ENCODE peak calls at places on chromosome 13, in nine cellular contexts. One of them, this sample, is unnamed.
A peak's percentile ranks its signal among the peaks of the same experiment; 100 is the strongest.

GRCh38 chr13:98571955-98572662 is 4.8 kb downstream of the STK24 start:
- DNase-seq in frontal cortex: no peak
- DNase-seq in stimulated activated CD4-positive, alpha-beta T cell treated with anti-CD3 and anti-CD28 coated beads, Interleukin-4, amount 100 ng/mL, for 24 hours: peak; percentile 27
- DNase-seq in cardiac muscle cell: no peak
- DNase-seq in stimulated activated CD8-positive, alpha-beta memory T cell treated with anti-CD3 and anti-CD28 coated beads, Interleukin-4, amount 100 ng/mL, for 1 hour: no peak
- DNase-seq in neuronal stem cell: no peak
- DNase-seq in EH: peak; percentile 90
- DNase-seq in retina: no peak
- DNase-seq in activated T-cell treated with anti-CD3 and anti-CD28 coated beads for 24 hours: no peak
- DNase-seq in this sample: no peak

GRCh38 chr13:110274687-110275086 is 32.3 kb downstream of the COL4A1 start:
- DNase-seq in stimulated activated CD8-positive, alpha-beta memory T cell treated with anti-CD3 and anti-CD28 coated beads, Interleukin-4, amount 100 ng/mL, for 1 hour: no peak
- DNase-seq in EH: peak; percentile 39
- DNase-seq in retina: peak; percentile 26
- DNase-seq in frontal cortex: no peak
- DNase-seq in neuronal stem cell: no peak
- DNase-seq in cardiac muscle cell: no peak
- DNase-seq in stimulated activated CD4-positive, alpha-beta T cell treated with anti-CD3 and anti-CD28 coated beads, Interleukin-4, amount 100 ng/mL, for 24 hours: no peak
- DNase-seq in activated T-cell treated with anti-CD3 and anti-CD28 coated beads for 24 hours: no peak
- DNase-seq in this sample: no peak

GRCh38 chr13:106678646-106679045 is 110.7 kb upstream of the ARGLU1 start:
- DNase-seq in stimulated activated CD4-positive, alpha-beta T cell treated with anti-CD3 and anti-CD28 coated beads, Interleukin-4, amount 100 ng/mL, for 24 hours: no peak
- DNase-seq in stimulated activated CD8-positive, alpha-beta memory T cell treated with anti-CD3 and anti-CD28 coated beads, Interleukin-4, amount 100 ng/mL, for 1 hour: no peak
- DNase-seq in frontal cortex: no peak
- DNase-seq in EH: no peak
- DNase-seq in retina: no peak
- DNase-seq in activated T-cell treated with anti-CD3 and anti-CD28 coated beads for 24 hours: no peak
- DNase-seq in cardiac muscle cell: no peak
- DNase-seq in neuronal stem cell: no peak
- DNase-seq in this sample: no peak

GRCh38 chr13:40132249-40132648 is 476.8 kb downstream of the COG6 start:
- DNase-seq in activated T-cell treated with anti-CD3 and anti-CD28 coated beads for 24 hours: no peak
- DNase-seq in stimulated activated CD8-positive, alpha-beta memory T cell treated with anti-CD3 and anti-CD28 coated beads, Interleukin-4, amount 100 ng/mL, for 1 hour: no peak
- DNase-seq in neuronal stem cell: no peak
- DNase-seq in EH: no peak
- DNase-seq in frontal cortex: no peak
- DNase-seq in cardiac muscle cell: no peak
- DNase-seq in stimulated activated CD4-positive, alpha-beta T cell treated with anti-CD3 and anti-CD28 coated beads, Interleukin-4, amount 100 ng/mL, for 24 hours: peak; percentile 23
- DNase-seq in retina: no peak
- DNase-seq in this sample: no peak

GRCh38 chr13:57418067-57418677 is 213.4 kb upstream of the PCDH17 start:
- DNase-seq in activated T-cell treated with anti-CD3 and anti-CD28 coated beads for 24 hours: no peak
- DNase-seq in frontal cortex: no peak
- DNase-seq in stimulated activated CD8-positive, alpha-beta memory T cell treated with anti-CD3 and anti-CD28 coated beads, Interleukin-4, amount 100 ng/mL, for 1 hour: no peak
- DNase-seq in stimulated activated CD4-positive, alpha-beta T cell treated with anti-CD3 and anti-CD28 coated beads, Interleukin-4, amount 100 ng/mL, for 24 hours: no peak
- DNase-seq in neuronal stem cell: no peak
- DNase-seq in cardiac muscle cell: no peak
- DNase-seq in retina: no peak
- DNase-seq in EH: no peak
- DNase-seq in this sample: no peak

GRCh38 chr13:44575741-44576395 is at the start of gene TSC22D1:
- DNase-seq in activated T-cell treated with anti-CD3 and anti-CD28 coated beads for 24 hours: peak; percentile 41
- DNase-seq in EH: peak; percentile 66
- DNase-seq in cardiac muscle cell: peak; percentile 57
- DNase-seq in stimulated activated CD4-positive, alpha-beta T cell treated with anti-CD3 and anti-CD28 coated beads, Interleukin-4, amount 100 ng/mL, for 24 hours: peak; percentile 64
- DNase-seq in frontal cortex: peak; percentile 36
- DNase-seq in stimulated activated CD8-positive, alpha-beta memory T cell treated with anti-CD3 and anti-CD28 coated beads, Interleukin-4, amount 100 ng/mL, for 1 hour: peak; percentile 38
- DNase-seq in retina: peak; percentile 88
- DNase-seq in neuronal stem cell: no peak
- DNase-seq in this sample: no peak

GRCh38 chr13:70784590-70784989 is 676.3 kb upstream of the KLHL1 start:
- DNase-seq in frontal cortex: no peak
- DNase-seq in cardiac muscle cell: no peak
- DNase-seq in activated T-cell treated with anti-CD3 and anti-CD28 coated beads for 24 hours: no peak
- DNase-seq in retina: no peak
- DNase-seq in stimulated activated CD4-positive, alpha-beta T cell treated with anti-CD3 and anti-CD28 coated beads, Interleukin-4, amount 100 ng/mL, for 24 hours: no peak
- DNase-seq in EH: no peak
- DNase-seq in neuronal stem cell: no peak
- DNase-seq in stimulated activated CD8-positive, alpha-beta memory T cell treated with anti-CD3 and anti-CD28 coated beads, Interleukin-4, amount 100 ng/mL, for 1 hour: no peak
- DNase-seq in this sample: no peak

GRCh38 chr13:90352763-90353162 is 994.7 kb upstream of the MIR17HG start:
- DNase-seq in neuronal stem cell: no peak
- DNase-seq in cardiac muscle cell: no peak
- DNase-seq in EH: no peak
- DNase-seq in frontal cortex: no peak
- DNase-seq in activated T-cell treated with anti-CD3 and anti-CD28 coated beads for 24 hours: no peak
- DNase-seq in retina: no peak
- DNase-seq in stimulated activated CD8-positive, alpha-beta memory T cell treated with anti-CD3 and anti-CD28 coated beads, Interleukin-4, amount 100 ng/mL, for 1 hour: no peak
- DNase-seq in stimulated activated CD4-positive, alpha-beta T cell treated with anti-CD3 and anti-CD28 coated beads, Interleukin-4, amount 100 ng/mL, for 24 hours: no peak
- DNase-seq in this sample: no peak

GRCh38 chr13:114115796-114116195 is 16.6 kb downstream of the RASA3 start:
- DNase-seq in stimulated activated CD4-positive, alpha-beta T cell treated with anti-CD3 and anti-CD28 coated beads, Interleukin-4, amount 100 ng/mL, for 24 hours: no peak
- DNase-seq in cardiac muscle cell: no peak
- DNase-seq in neuronal stem cell: no peak
- DNase-seq in EH: no peak
- DNase-seq in frontal cortex: no peak
- DNase-seq in activated T-cell treated with anti-CD3 and anti-CD28 coated beads for 24 hours: no peak
- DNase-seq in retina: no peak
- DNase-seq in stimulated activated CD8-positive, alpha-beta memory T cell treated with anti-CD3 and anti-CD28 coated beads, Interleukin-4, amount 100 ng/mL, for 1 hour: no peak
- DNase-seq in this sample: no peak

GRCh38 chr13:112069727-112070300 is 2.9 kb downstream of the SOX1 start:
- DNase-seq in EH: no peak
- DNase-seq in activated T-cell treated with anti-CD3 and anti-CD28 coated beads for 24 hours: no peak
- DNase-seq in neuronal stem cell: no peak
- DNase-seq in retina: peak; percentile 56
- DNase-seq in frontal cortex: peak; percentile 30
- DNase-seq in stimulated activated CD8-positive, alpha-beta memory T cell treated with anti-CD3 and anti-CD28 coated beads, Interleukin-4, amount 100 ng/mL, for 1 hour: no peak
- DNase-seq in cardiac muscle cell: no peak
- DNase-seq in stimulated activated CD4-positive, alpha-beta T cell treated with anti-CD3 and anti-CD28 coated beads, Interleukin-4, amount 100 ng/mL, for 24 hours: no peak
- DNase-seq in this sample: no peak

GRCh38 chr13:66940113-66940512 is 290.0 kb downstream of the PCDH9 start:
- DNase-seq in frontal cortex: no peak
- DNase-seq in stimulated activated CD8-positive, alpha-beta memory T cell treated with anti-CD3 and anti-CD28 coated beads, Interleukin-4, amount 100 ng/mL, for 1 hour: no peak
- DNase-seq in retina: no peak
- DNase-seq in cardiac muscle cell: no peak
- DNase-seq in stimulated activated CD4-positive, alpha-beta T cell treated with anti-CD3 and anti-CD28 coated beads, Interleukin-4, amount 100 ng/mL, for 24 hours: no peak
- DNase-seq in neuronal stem cell: no peak
- DNase-seq in activated T-cell treated with anti-CD3 and anti-CD28 coated beads for 24 hours: no peak
- DNase-seq in EH: no peak
- DNase-seq in this sample: no peak

GRCh38 chr13:26759907-26760834 is at the start of gene GPR12:
- DNase-seq in neuronal stem cell: no peak
- DNase-seq in EH: no peak
- DNase-seq in cardiac muscle cell: peak; percentile 22
- DNase-seq in retina: peak; percentile 78
- DNase-seq in activated T-cell treated with anti-CD3 and anti-CD28 coated beads for 24 hours: no peak
- DNase-seq in frontal cortex: peak; percentile 28
- DNase-seq in stimulated activated CD4-positive, alpha-beta T cell treated with anti-CD3 and anti-CD28 coated beads, Interleukin-4, amount 100 ng/mL, for 24 hours: no peak
- DNase-seq in stimulated activated CD8-positive, alpha-beta memory T cell treated with anti-CD3 and anti-CD28 coated beads, Interleukin-4, amount 100 ng/mL, for 1 hour: no peak
- DNase-seq in this sample: no peak

GRCh38 chr13:98279473-98280175 is 102.6 kb upstream of the RNF113B start:
- DNase-seq in stimulated activated CD8-positive, alpha-beta memory T cell treated with anti-CD3 and anti-CD28 coated beads, Interleukin-4, amount 100 ng/mL, for 1 hour: no peak
- DNase-seq in cardiac muscle cell: no peak
- DNase-seq in neuronal stem cell: no peak
- DNase-seq in stimulated activated CD4-positive, alpha-beta T cell treated with anti-CD3 and anti-CD28 coated beads, Interleukin-4, amount 100 ng/mL, for 24 hours: no peak
- DNase-seq in activated T-cell treated with anti-CD3 and anti-CD28 coated beads for 24 hours: no peak
- DNase-seq in EH: no peak
- DNase-seq in frontal cortex: no peak
- DNase-seq in retina: no peak
- DNase-seq in this sample: no peak

GRCh38 chr13:50692396-50692915 is 151.0 kb downstream of the DLEU7 start:
- DNase-seq in neuronal stem cell: no peak
- DNase-seq in frontal cortex: no peak
- DNase-seq in EH: no peak
- DNase-seq in cardiac muscle cell: no peak
- DNase-seq in stimulated activated CD4-positive, alpha-beta T cell treated with anti-CD3 and anti-CD28 coated beads, Interleukin-4, amount 100 ng/mL, for 24 hours: no peak
- DNase-seq in retina: no peak
- DNase-seq in stimulated activated CD8-positive, alpha-beta memory T cell treated with anti-CD3 and anti-CD28 coated beads, Interleukin-4, amount 100 ng/mL, for 1 hour: no peak
- DNase-seq in activated T-cell treated with anti-CD3 and anti-CD28 coated beads for 24 hours: no peak
- DNase-seq in this sample: no peak

GRCh38 chr13:75010941-75011340 is 471.0 kb downstream of the TBC1D4 start:
- DNase-seq in neuronal stem cell: no peak
- DNase-seq in activated T-cell treated with anti-CD3 and anti-CD28 coated beads for 24 hours: no peak
- DNase-seq in frontal cortex: no peak
- DNase-seq in cardiac muscle cell: no peak
- DNase-seq in EH: no peak
- DNase-seq in stimulated activated CD4-positive, alpha-beta T cell treated with anti-CD3 and anti-CD28 coated beads, Interleukin-4, amount 100 ng/mL, for 24 hours: no peak
- DNase-seq in retina: peak; percentile 24
- DNase-seq in stimulated activated CD8-positive, alpha-beta memory T cell treated with anti-CD3 and anti-CD28 coated beads, Interleukin-4, amount 100 ng/mL, for 1 hour: no peak
- DNase-seq in this sample: no peak

GRCh38 chr13:109706015-109706715 is 80.2 kb downstream of the IRS2 start:
- DNase-seq in frontal cortex: no peak
- DNase-seq in neuronal stem cell: no peak
- DNase-seq in retina: no peak
- DNase-seq in cardiac muscle cell: no peak
- DNase-seq in EH: no peak
- DNase-seq in stimulated activated CD8-positive, alpha-beta memory T cell treated with anti-CD3 and anti-CD28 coated beads, Interleukin-4, amount 100 ng/mL, for 1 hour: no peak
- DNase-seq in stimulated activated CD4-positive, alpha-beta T cell treated with anti-CD3 and anti-CD28 coated beads, Interleukin-4, amount 100 ng/mL, for 24 hours: no peak
- DNase-seq in activated T-cell treated with anti-CD3 and anti-CD28 coated beads for 24 hours: no peak
- DNase-seq in this sample: no peak

GRCh38 chr13:100541882-100542545 is 46.6 kb downstream of the GGACT start:
- DNase-seq in neuronal stem cell: no peak
- DNase-seq in EH: no peak
- DNase-seq in frontal cortex: no peak
- DNase-seq in stimulated activated CD8-positive, alpha-beta memory T cell treated with anti-CD3 and anti-CD28 coated beads, Interleukin-4, amount 100 ng/mL, for 1 hour: no peak
- DNase-seq in stimulated activated CD4-positive, alpha-beta T cell treated with anti-CD3 and anti-CD28 coated beads, Interleukin-4, amount 100 ng/mL, for 24 hours: no peak
- DNase-seq in activated T-cell treated with anti-CD3 and anti-CD28 coated beads for 24 hours: no peak
- DNase-seq in retina: peak; percentile 45
- DNase-seq in cardiac muscle cell: no peak
- DNase-seq in this sample: no peak

GRCh38 chr13:19791953-19792537 is 9.3 kb upstream of the PSPC1 start:
- DNase-seq in frontal cortex: no peak
- DNase-seq in cardiac muscle cell: no peak
- DNase-seq in neuronal stem cell: no peak
- DNase-seq in retina: no peak
- DNase-seq in stimulated activated CD8-positive, alpha-beta memory T cell treated with anti-CD3 and anti-CD28 coated beads, Interleukin-4, amount 100 ng/mL, for 1 hour: no peak
- DNase-seq in EH: no peak
- DNase-seq in stimulated activated CD4-positive, alpha-beta T cell treated with anti-CD3 and anti-CD28 coated beads, Interleukin-4, amount 100 ng/mL, for 24 hours: no peak
- DNase-seq in activated T-cell treated with anti-CD3 and anti-CD28 coated beads for 24 hours: no peak
- DNase-seq in this sample: no peak

GRCh38 chr13:101757446-101758039 is 305.1 kb downstream of the ITGBL1 start:
- DNase-seq in cardiac muscle cell: peak; percentile 19
- DNase-seq in EH: peak; percentile 57
- DNase-seq in frontal cortex: peak; percentile 4
- DNase-seq in stimulated activated CD4-positive, alpha-beta T cell treated with anti-CD3 and anti-CD28 coated beads, Interleukin-4, amount 100 ng/mL, for 24 hours: no peak
- DNase-seq in stimulated activated CD8-positive, alpha-beta memory T cell treated with anti-CD3 and anti-CD28 coated beads, Interleukin-4, amount 100 ng/mL, for 1 hour: no peak
- DNase-seq in retina: no peak
- DNase-seq in neuronal stem cell: no peak
- DNase-seq in activated T-cell treated with anti-CD3 and anti-CD28 coated beads for 24 hours: no peak
- DNase-seq in this sample: no peak

GRCh38 chr13:48624016-48624415 is 29.7 kb upstream of the CYSLTR2 start:
- DNase-seq in cardiac muscle cell: no peak
- DNase-seq in stimulated activated CD4-positive, alpha-beta T cell treated with anti-CD3 and anti-CD28 coated beads, Interleukin-4, amount 100 ng/mL, for 24 hours: no peak
- DNase-seq in stimulated activated CD8-positive, alpha-beta memory T cell treated with anti-CD3 and anti-CD28 coated beads, Interleukin-4, amount 100 ng/mL, for 1 hour: no peak
- DNase-seq in frontal cortex: no peak
- DNase-seq in activated T-cell treated with anti-CD3 and anti-CD28 coated beads for 24 hours: no peak
- DNase-seq in EH: no peak
- DNase-seq in retina: no peak
- DNase-seq in neuronal stem cell: no peak
- DNase-seq in this sample: no peak

GRCh38 chr13:112754281-112755025 is 64.6 kb downstream of the ATP11A start:
- DNase-seq in retina: no peak
- DNase-seq in activated T-cell treated with anti-CD3 and anti-CD28 coated beads for 24 hours: no peak
- DNase-seq in EH: no peak
- DNase-seq in stimulated activated CD8-positive, alpha-beta memory T cell treated with anti-CD3 and anti-CD28 coated beads, Interleukin-4, amount 100 ng/mL, for 1 hour: no peak
- DNase-seq in frontal cortex: no peak
- DNase-seq in cardiac muscle cell: no peak
- DNase-seq in stimulated activated CD4-positive, alpha-beta T cell treated with anti-CD3 and anti-CD28 coated beads, Interleukin-4, amount 100 ng/mL, for 24 hours: no peak
- DNase-seq in neuronal stem cell: no peak
- DNase-seq in this sample: no peak

GRCh38 chr13:35729926-35730627 is 253.6 kb upstream of the MAB21L1 start:
- DNase-seq in EH: no peak
- DNase-seq in stimulated activated CD8-positive, alpha-beta memory T cell treated with anti-CD3 and anti-CD28 coated beads, Interleukin-4, amount 100 ng/mL, for 1 hour: no peak
- DNase-seq in activated T-cell treated with anti-CD3 and anti-CD28 coated beads for 24 hours: no peak
- DNase-seq in neuronal stem cell: no peak
- DNase-seq in cardiac muscle cell: no peak
- DNase-seq in retina: peak; percentile 58
- DNase-seq in stimulated activated CD4-positive, alpha-beta T cell treated with anti-CD3 and anti-CD28 coated beads, Interleukin-4, amount 100 ng/mL, for 24 hours: no peak
- DNase-seq in frontal cortex: no peak
- DNase-seq in this sample: no peak

GRCh38 chr13:43268632-43269031 is 245.2 kb downstream of the DNAJC15 start:
- DNase-seq in retina: no peak
- DNase-seq in cardiac muscle cell: peak; percentile 75
- DNase-seq in activated T-cell treated with anti-CD3 and anti-CD28 coated beads for 24 hours: no peak
- DNase-seq in frontal cortex: no peak
- DNase-seq in neuronal stem cell: no peak
- DNase-seq in EH: no peak
- DNase-seq in stimulated activated CD8-positive, alpha-beta memory T cell treated with anti-CD3 and anti-CD28 coated beads, Interleukin-4, amount 100 ng/mL, for 1 hour: no peak
- DNase-seq in stimulated activated CD4-positive, alpha-beta T cell treated with anti-CD3 and anti-CD28 coated beads, Interleukin-4, amount 100 ng/mL, for 24 hours: no peak
- DNase-seq in this sample: no peak

GRCh38 chr13:43377149-43377548 is 353.8 kb downstream of the DNAJC15 start:
- DNase-seq in stimulated activated CD8-positive, alpha-beta memory T cell treated with anti-CD3 and anti-CD28 coated beads, Interleukin-4, amount 100 ng/mL, for 1 hour: no peak
- DNase-seq in cardiac muscle cell: no peak
- DNase-seq in activated T-cell treated with anti-CD3 and anti-CD28 coated beads for 24 hours: no peak
- DNase-seq in neuronal stem cell: no peak
- DNase-seq in stimulated activated CD4-positive, alpha-beta T cell treated with anti-CD3 and anti-CD28 coated beads, Interleukin-4, amount 100 ng/mL, for 24 hours: no peak
- DNase-seq in retina: no peak
- DNase-seq in frontal cortex: no peak
- DNase-seq in EH: no peak
- DNase-seq in this sample: no peak

GRCh38 chr13:20553309-20553708 is 13.6 kb upstream of the IFT88 start:
- DNase-seq in EH: peak; percentile 20
- DNase-seq in neuronal stem cell: no peak
- DNase-seq in stimulated activated CD8-positive, alpha-beta memory T cell treated with anti-CD3 and anti-CD28 coated beads, Interleukin-4, amount 100 ng/mL, for 1 hour: no peak
- DNase-seq in stimulated activated CD4-positive, alpha-beta T cell treated with anti-CD3 and anti-CD28 coated beads, Interleukin-4, amount 100 ng/mL, for 24 hours: no peak
- DNase-seq in activated T-cell treated with anti-CD3 and anti-CD28 coated beads for 24 hours: no peak
- DNase-seq in cardiac muscle cell: no peak
- DNase-seq in frontal cortex: peak; percentile 51
- DNase-seq in retina: peak; percentile 60
- DNase-seq in this sample: no peak

GRCh38 chr13:42215578-42216421 is 56.2 kb upstream of the AKAP11 start:
- DNase-seq in neuronal stem cell: peak; percentile 4
- DNase-seq in retina: peak; percentile 24
- DNase-seq in frontal cortex: no peak
- DNase-seq in EH: peak; percentile 55
- DNase-seq in stimulated activated CD4-positive, alpha-beta T cell treated with anti-CD3 and anti-CD28 coated beads, Interleukin-4, amount 100 ng/mL, for 24 hours: no peak
- DNase-seq in activated T-cell treated with anti-CD3 and anti-CD28 coated beads for 24 hours: no peak
- DNase-seq in cardiac muscle cell: peak; percentile 53
- DNase-seq in stimulated activated CD8-positive, alpha-beta memory T cell treated with anti-CD3 and anti-CD28 coated beads, Interleukin-4, amount 100 ng/mL, for 1 hour: no peak
- DNase-seq in this sample: no peak

GRCh38 chr13:97468331-97468730 is 34.4 kb downstream of the RAP2A start:
- DNase-seq in stimulated activated CD8-positive, alpha-beta memory T cell treated with anti-CD3 and anti-CD28 coated beads, Interleukin-4, amount 100 ng/mL, for 1 hour: no peak
- DNase-seq in neuronal stem cell: no peak
- DNase-seq in activated T-cell treated with anti-CD3 and anti-CD28 coated beads for 24 hours: no peak
- DNase-seq in cardiac muscle cell: no peak
- DNase-seq in stimulated activated CD4-positive, alpha-beta T cell treated with anti-CD3 and anti-CD28 coated beads, Interleukin-4, amount 100 ng/mL, for 24 hours: no peak
- DNase-seq in frontal cortex: no peak
- DNase-seq in EH: no peak
- DNase-seq in retina: no peak
- DNase-seq in this sample: no peak

GRCh38 chr13:113947321-113948033 is 26.4 kb downstream of the C13orf46 start:
- DNase-seq in EH: peak; percentile 68
- DNase-seq in cardiac muscle cell: no peak
- DNase-seq in retina: peak; percentile 43
- DNase-seq in neuronal stem cell: no peak
- DNase-seq in frontal cortex: peak; percentile 75
- DNase-seq in activated T-cell treated with anti-CD3 and anti-CD28 coated beads for 24 hours: no peak
- DNase-seq in stimulated activated CD4-positive, alpha-beta T cell treated with anti-CD3 and anti-CD28 coated beads, Interleukin-4, amount 100 ng/mL, for 24 hours: no peak
- DNase-seq in stimulated activated CD8-positive, alpha-beta memory T cell treated with anti-CD3 and anti-CD28 coated beads, Interleukin-4, amount 100 ng/mL, for 1 hour: no peak
- DNase-seq in this sample: peak; percentile 17

GRCh38 chr13:89749888-89750287 is 1597.6 kb upstream of the MIR17HG start:
- DNase-seq in neuronal stem cell: no peak
- DNase-seq in EH: no peak
- DNase-seq in frontal cortex: no peak
- DNase-seq in cardiac muscle cell: no peak
- DNase-seq in stimulated activated CD8-positive, alpha-beta memory T cell treated with anti-CD3 and anti-CD28 coated beads, Interleukin-4, amount 100 ng/mL, for 1 hour: no peak
- DNase-seq in stimulated activated CD4-positive, alpha-beta T cell treated with anti-CD3 and anti-CD28 coated beads, Interleukin-4, amount 100 ng/mL, for 24 hours: no peak
- DNase-seq in retina: no peak
- DNase-seq in activated T-cell treated with anti-CD3 and anti-CD28 coated beads for 24 hours: no peak
- DNase-seq in this sample: no peak

GRCh38 chr13:21434588-21434987 is 24.5 kb downstream of the ZDHHC20 start:
- DNase-seq in retina: no peak
- DNase-seq in stimulated activated CD4-positive, alpha-beta T cell treated with anti-CD3 and anti-CD28 coated beads, Interleukin-4, amount 100 ng/mL, for 24 hours: no peak
- DNase-seq in stimulated activated CD8-positive, alpha-beta memory T cell treated with anti-CD3 and anti-CD28 coated beads, Interleukin-4, amount 100 ng/mL, for 1 hour: no peak
- DNase-seq in frontal cortex: no peak
- DNase-seq in EH: no peak
- DNase-seq in cardiac muscle cell: no peak
- DNase-seq in neuronal stem cell: no peak
- DNase-seq in activated T-cell treated with anti-CD3 and anti-CD28 coated beads for 24 hours: no peak
- DNase-seq in this sample: no peak

GRCh38 chr13:27043013-27043412 is 128.6 kb downstream of the USP12 start:
- DNase-seq in frontal cortex: peak; percentile 70
- DNase-seq in cardiac muscle cell: no peak
- DNase-seq in stimulated activated CD8-positive, alpha-beta memory T cell treated with anti-CD3 and anti-CD28 coated beads, Interleukin-4, amount 100 ng/mL, for 1 hour: no peak
- DNase-seq in activated T-cell treated with anti-CD3 and anti-CD28 coated beads for 24 hours: no peak
- DNase-seq in neuronal stem cell: no peak
- DNase-seq in retina: no peak
- DNase-seq in stimulated activated CD4-positive, alpha-beta T cell treated with anti-CD3 and anti-CD28 coated beads, Interleukin-4, amount 100 ng/mL, for 24 hours: no peak
- DNase-seq in EH: peak; percentile 98
- DNase-seq in this sample: peak; percentile 66

This sample was measured in HS-27A.